ENCODE peak calls at places on chromosomes 11 and 22, in four cellular contexts. One of them, this sample, is unnamed.

GRCh38 chr11:93519179-93519578 is 24.0 kb downstream of the SMCO4 start:
- DNase-seq in AG10803: no peak
- DNase-seq in BJ: no peak
- DNase-seq in A549: no peak
- DNase-seq in this sample: no peak

GRCh38 chr22:36383110-36383581 is 4.6 kb downstream of the MYH9 start:
- DNase-seq in AG10803: peak
- DNase-seq in BJ: no peak
- DNase-seq in A549: no peak
- DNase-seq in this sample: no peak

GRCh38 chr11:76443254-76443935 is 1.4 kb upstream of the EMSY start:
- DNase-seq in AG10803: no peak
- DNase-seq in BJ: no peak
- DNase-seq in A549: no peak
- DNase-seq in this sample: no peak

GRCh38 chr11:69539416-69540117 is 58.1 kb downstream of the LINC01488 start:
- DNase-seq in AG10803: no peak
- DNase-seq in BJ: no peak
- DNase-seq in A549: no peak
- DNase-seq in this sample: no peak

GRCh38 chr11:97259434-97259833 is 869.6 kb downstream of the JRKL start:
- DNase-seq in AG10803: no peak
- DNase-seq in BJ: no peak
- DNase-seq in A549: no peak
- DNase-seq in this sample: no peak

GRCh38 chr11:45654741-45655283 is 10.6 kb downstream of the CHST1 start:
- DNase-seq in AG10803: no peak
- DNase-seq in BJ: no peak
- DNase-seq in A549: no peak
- DNase-seq in this sample: peak

GRCh38 chr11:11284481-11284880 is 68.6 kb downstream of the CSNK2A3 start:
- DNase-seq in AG10803: no peak
- DNase-seq in BJ: no peak
- DNase-seq in A549: no peak
- DNase-seq in this sample: no peak

GRCh38 chr11:4146070-4146764 is 51.6 kb downstream of the RRM1 start:
- DNase-seq in AG10803: no peak
- DNase-seq in BJ: no peak
- DNase-seq in A549: no peak
- DNase-seq in this sample: no peak

GRCh38 chr11:64854534-64855502 is 10.4 kb upstream of the CDC42BPG start:
- DNase-seq in AG10803: peak
- DNase-seq in BJ: no peak
- DNase-seq in A549: peak
- DNase-seq in this sample: no peak

GRCh38 chr11:118913411-118914125 is 12.2 kb downstream of the BCL9L start:
- DNase-seq in AG10803: no peak
- DNase-seq in BJ: no peak
- DNase-seq in A549: no peak
- DNase-seq in this sample: no peak

GRCh38 chr22:39923689-39924088 is 22.8 kb downstream of the GRAP2 start:
- DNase-seq in AG10803: no peak
- DNase-seq in BJ: no peak
- DNase-seq in A549: no peak
- DNase-seq in this sample: no peak

GRCh38 chr11:33777906-33778305 is 3.6 kb upstream of the FBXO3 start:
- DNase-seq in AG10803: no peak
- DNase-seq in BJ: no peak
- DNase-seq in A549: no peak
- DNase-seq in this sample: no peak

GRCh38 chr11:128310676-128311445 is 276.5 kb downstream of the ETS1 start:
- DNase-seq in AG10803: no peak
- DNase-seq in BJ: no peak
- DNase-seq in A549: no peak
- DNase-seq in this sample: no peak

GRCh38 chr11:118621898-118622375 is 14.5 kb downstream of the PHLDB1 start:
- DNase-seq in AG10803: no peak
- DNase-seq in BJ: no peak
- DNase-seq in A549: no peak
- DNase-seq in this sample: no peak

GRCh38 chr11:96173906-96174305 is 169.1 kb downstream of the MAML2 start:
- DNase-seq in AG10803: no peak
- DNase-seq in BJ: no peak
- DNase-seq in A549: no peak
- DNase-seq in this sample: no peak

GRCh38 chr11:27977031-27977430 is 130.9 kb downstream of the KIF18A start:
- DNase-seq in AG10803: peak
- DNase-seq in BJ: no peak
- DNase-seq in A549: peak
- DNase-seq in this sample: no peak

GRCh38 chr11:45076761-45077160 is 69.7 kb upstream of the PRDM11 start:
- DNase-seq in AG10803: no peak
- DNase-seq in BJ: no peak
- DNase-seq in A549: no peak
- DNase-seq in this sample: no peak

GRCh38 chr11:7964873-7965272 is 374 bp downstream of the NLRP10 start:
- DNase-seq in AG10803: peak
- DNase-seq in BJ: no peak
- DNase-seq in A549: no peak
- DNase-seq in this sample: no peak

GRCh38 chr11:46541593-46542371 is 52.0 kb downstream of the AMBRA1 start:
- DNase-seq in AG10803: no peak
- DNase-seq in BJ: no peak
- DNase-seq in A549: peak
- DNase-seq in this sample: no peak

GRCh38 chr11:100929377-100929776 is 200.2 kb downstream of the PGR start:
- DNase-seq in AG10803: peak
- DNase-seq in BJ: no peak
- DNase-seq in A549: no peak
- DNase-seq in this sample: no peak

GRCh38 chr11:2399488-2400068 is 972 bp upstream of the TSSC4 start:
- DNase-seq in AG10803: no peak
- DNase-seq in BJ: no peak
- DNase-seq in A549: peak
- DNase-seq in this sample: no peak

GRCh38 chr11:57776101-57776511 is 14.5 kb downstream of the CTNND1 start:
- DNase-seq in AG10803: peak
- DNase-seq in BJ: peak
- DNase-seq in A549: no peak
- DNase-seq in this sample: no peak

GRCh38 chr22:31055322-31056159 is 25.6 kb upstream of the SMTN start:
- DNase-seq in AG10803: peak
- DNase-seq in BJ: peak
- DNase-seq in A549: peak
- DNase-seq in this sample: peak

GRCh38 chr11:37525336-37525735 is 927.3 kb upstream of the RAG2 start:
- DNase-seq in AG10803: no peak
- DNase-seq in BJ: no peak
- DNase-seq in A549: no peak
- DNase-seq in this sample: no peak

GRCh38 chr11:101129203-101129943 is at the start of gene PGR:
- DNase-seq in AG10803: no peak
- DNase-seq in BJ: no peak
- DNase-seq in A549: no peak
- DNase-seq in this sample: no peak

GRCh38 chr22:21593406-21594232 is 26.1 kb downstream of the UBE2L3 start:
- DNase-seq in AG10803: no peak
- DNase-seq in BJ: no peak
- DNase-seq in A549: peak
- DNase-seq in this sample: no peak

GRCh38 chr11:10450451-10451398 is 4.3 kb upstream of the AMPD3 start:
- DNase-seq in AG10803: peak
- DNase-seq in BJ: no peak
- DNase-seq in A549: peak
- DNase-seq in this sample: no peak

GRCh38 chr11:96141649-96142048 is 201.3 kb downstream of the MAML2 start:
- DNase-seq in AG10803: no peak
- DNase-seq in BJ: no peak
- DNase-seq in A549: no peak
- DNase-seq in this sample: no peak

GRCh38 chr11:62143727-62144126 is 19.9 kb downstream of the INCENP start:
- DNase-seq in AG10803: no peak
- DNase-seq in BJ: no peak
- DNase-seq in A549: no peak
- DNase-seq in this sample: peak
- TF ChIP-seq CTCF in AG10803: no peak
- TF ChIP-seq CTCF in BJ: no peak
- TF ChIP-seq CTCF in A549: no peak
- TF ChIP-seq CTCF in this sample: no peak

GRCh38 chr22:23773247-23774113 is 831 bp downstream of the MMP11 start:
- DNase-seq in AG10803: no peak
- DNase-seq in BJ: no peak
- DNase-seq in A549: no peak
- DNase-seq in this sample: no peak

GRCh38 chr22:23774922-23775436 is 2.3 kb downstream of the MMP11 start:
- DNase-seq in AG10803: peak
- DNase-seq in BJ: no peak
- DNase-seq in A549: peak
- DNase-seq in this sample: no peak

GRCh38 chr22:23777776-23778575 is 5.3 kb downstream of the MMP11 start:
- DNase-seq in AG10803: no peak
- DNase-seq in BJ: no peak
- DNase-seq in A549: no peak
- DNase-seq in this sample: no peak

GRCh38 chr22:23774114-23774921 is 1.7 kb downstream of the MMP11 start:
- DNase-seq in AG10803: no peak
- DNase-seq in BJ: no peak
- DNase-seq in A549: no peak
- DNase-seq in this sample: no peak

GRCh38 chr22:23775779-23776375 is 3.2 kb downstream of the MMP11 start:
- DNase-seq in AG10803: no peak
- DNase-seq in BJ: no peak
- DNase-seq in A549: peak
- DNase-seq in this sample: no peak
- TF ChIP-seq CTCF in AG10803: no peak
- TF ChIP-seq CTCF in BJ: no peak
- TF ChIP-seq CTCF in A549: no peak
- TF ChIP-seq CTCF in this sample: no peak

DNA sequence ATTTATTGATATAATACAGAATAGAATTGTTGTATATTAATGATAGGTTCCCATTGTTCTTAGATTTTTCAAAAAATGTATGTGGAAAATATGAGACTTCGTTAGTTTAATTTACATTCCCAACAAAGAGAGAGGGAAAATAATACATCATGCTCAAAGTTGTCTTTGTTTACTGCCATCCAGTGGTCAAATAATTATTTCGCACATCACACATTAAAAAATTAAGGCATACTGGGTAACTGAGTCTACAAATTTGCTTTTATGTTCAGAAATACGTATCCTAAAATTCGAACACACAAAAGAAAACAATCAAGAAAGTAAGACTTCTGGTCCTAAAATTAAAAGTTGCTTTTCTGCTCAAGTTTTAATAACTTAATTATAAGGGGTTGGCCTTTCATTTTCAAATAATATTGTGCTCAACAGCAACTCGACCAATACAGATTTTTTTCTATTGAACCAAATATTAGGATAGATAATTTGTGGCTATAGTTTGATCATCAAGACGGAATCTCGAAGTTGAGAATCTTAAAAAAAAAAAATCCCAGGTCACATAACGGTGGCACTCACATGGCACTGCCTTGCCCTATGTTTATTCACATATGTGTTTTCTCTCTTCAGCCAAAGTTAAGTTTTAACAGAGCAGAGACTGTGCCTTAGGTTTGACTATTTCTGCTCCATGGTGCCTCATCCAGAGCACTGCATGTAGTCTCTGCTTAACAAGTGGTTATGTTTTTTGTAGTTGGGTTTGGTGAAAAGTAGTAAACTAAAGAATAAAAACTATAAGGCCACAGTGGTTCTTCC is 12.3 kb downstream of the PDGFD start:
- DNase-seq in AG10803: peak
- DNase-seq in BJ: no peak
- DNase-seq in A549: no peak
- DNase-seq in this sample: no peak
- TF ChIP-seq CTCF in AG10803: peak
- TF ChIP-seq CTCF in BJ: peak
- TF ChIP-seq CTCF in A549: no peak
- TF ChIP-seq CTCF in this sample: peak

GRCh38 chr11:108025387-108026080 is 16.8 kb downstream of the CUL5 start:
- DNase-seq in AG10803: no peak
- DNase-seq in BJ: no peak
- DNase-seq in A549: no peak
- DNase-seq in this sample: no peak
- TF ChIP-seq CTCF in AG10803: no peak
- TF ChIP-seq CTCF in BJ: peak
- TF ChIP-seq CTCF in A549: no peak
- TF ChIP-seq CTCF in this sample: no peak

DNA sequence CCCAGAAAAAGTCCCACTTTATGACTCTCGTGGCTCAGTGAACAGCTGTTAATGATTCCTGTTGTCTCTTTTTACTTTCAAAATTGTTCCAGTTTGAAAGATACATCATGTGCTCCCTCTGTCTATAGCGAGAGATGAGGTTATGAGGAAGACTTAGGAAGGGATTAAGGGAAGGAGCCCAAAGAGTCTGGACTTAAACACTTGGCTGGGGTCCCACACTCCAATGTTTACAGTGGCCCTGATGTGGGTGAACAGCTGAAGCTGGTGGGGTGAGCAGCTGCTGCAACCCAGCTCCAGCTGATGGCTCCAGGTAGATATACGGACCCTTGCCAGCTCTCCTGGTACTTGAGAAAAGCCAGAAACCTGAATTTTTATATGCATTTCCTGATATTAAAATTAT is 84.5 kb upstream of the PLET1 start:
- DNase-seq in AG10803: no peak
- DNase-seq in BJ: no peak
- DNase-seq in A549: no peak
- DNase-seq in this sample: no peak
- TF ChIP-seq CTCF in AG10803: no peak
- TF ChIP-seq CTCF in BJ: no peak
- TF ChIP-seq CTCF in A549: no peak
- TF ChIP-seq CTCF in this sample: no peak

DNA sequence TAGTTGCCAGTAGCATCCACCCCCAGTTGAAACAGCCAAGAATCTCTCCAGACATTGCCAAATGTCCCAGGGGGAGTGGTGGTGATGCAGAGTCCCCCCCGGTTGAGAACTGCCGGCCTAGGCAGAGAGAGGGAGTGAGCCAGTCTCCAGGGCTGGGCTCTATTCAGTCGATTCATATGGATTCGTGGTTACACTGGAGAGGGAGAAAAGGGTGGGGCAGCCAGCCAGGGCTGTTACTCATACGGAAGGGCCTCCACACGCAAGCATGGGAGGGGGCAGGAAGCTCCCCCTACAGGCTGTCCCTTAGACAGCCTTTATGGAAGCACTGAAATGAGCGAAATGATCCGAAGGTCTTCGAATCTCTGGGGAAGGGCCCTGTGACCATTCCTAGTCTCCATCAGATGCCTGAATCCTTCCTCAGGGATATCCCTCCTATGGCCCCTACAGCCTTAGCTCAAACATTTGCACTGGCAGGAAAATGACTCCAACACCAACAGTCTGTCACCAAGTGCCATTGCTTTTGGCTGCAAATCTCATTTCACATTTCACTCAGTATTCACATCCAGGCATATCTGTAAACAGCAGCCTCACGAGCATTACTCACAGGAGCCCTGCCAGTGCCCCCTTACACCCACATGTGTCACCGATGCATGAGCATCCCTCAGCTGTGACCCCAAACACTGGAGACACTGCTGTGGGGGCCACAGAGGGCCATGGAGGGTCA is 18.4 kb upstream of the TLCD5 start:
- DNase-seq in AG10803: peak
- DNase-seq in BJ: peak
- DNase-seq in A549: peak
- DNase-seq in this sample: no peak
- TF ChIP-seq CTCF in AG10803: peak
- TF ChIP-seq CTCF in BJ: peak
- TF ChIP-seq CTCF in A549: no peak
- TF ChIP-seq CTCF in this sample: peak

This sample was measured in type B pancreatic cell.